ENCODE peak calls at places on chromosome 5, in seven cellular contexts. C, V, Q, W, Y, X and G are unnamed samples.
A peak's percentile ranks its signal among the peaks of the same experiment; 100 is the strongest.

GRCh38 chr5:134948929-134949328 is 18.8 kb upstream of the CATSPER3 start:
- DNase-seq in C (no peak), V (no peak), Q (no peak), W (no peak), Y (no peak), X (no peak), G (peak; percentile 5)

GRCh38 chr5:68287976-68288755 is 72.6 kb downstream of the PIK3R1 start:
- DNase-seq in C (peak; percentile 44), V (peak; percentile 79), Q (peak; percentile 91), W (peak; percentile 88), Y (peak; percentile 32), X (peak; percentile 88), G (no peak)

GRCh38 chr5:88842784-88843183 is 40.2 kb downstream of the MEF2C start:
- DNase-seq in C (no peak), V (no peak), Q (no peak), W (no peak), Y (no peak), X (no peak), G (no peak)

GRCh38 chr5:168467755-168468280 is 18.5 kb upstream of the RARS1 start:
- DNase-seq in C (no peak), V (no peak), Q (no peak), W (no peak), Y (no peak), X (no peak), G (no peak)

GRCh38 chr5:146744358-146744757 is 134.2 kb downstream of the PPP2R2B start:
- DNase-seq in C (no peak), V (no peak), Q (no peak), W (no peak), Y (no peak), X (no peak), G (no peak)

GRCh38 chr5:114055810-114056476 is 305.9 kb upstream of the KCNN2 start:
- DNase-seq in C (no peak), V (no peak), Q (no peak), W (peak; percentile 13), Y (no peak), X (peak; percentile 6), G (no peak)

GRCh38 chr5:765948-766631 is 18.4 kb downstream of the ZDHHC11B start:
- DNase-seq in C (no peak), V (no peak), Q (peak; percentile 36), W (no peak), Y (no peak), X (no peak), G (no peak)

GRCh38 chr5:97102010-97102470 is 40.4 kb downstream of the LIX1 start:
- DNase-seq in C (no peak), V (no peak), Q (no peak), W (peak; percentile 43), Y (no peak), X (no peak), G (no peak)

DNA sequence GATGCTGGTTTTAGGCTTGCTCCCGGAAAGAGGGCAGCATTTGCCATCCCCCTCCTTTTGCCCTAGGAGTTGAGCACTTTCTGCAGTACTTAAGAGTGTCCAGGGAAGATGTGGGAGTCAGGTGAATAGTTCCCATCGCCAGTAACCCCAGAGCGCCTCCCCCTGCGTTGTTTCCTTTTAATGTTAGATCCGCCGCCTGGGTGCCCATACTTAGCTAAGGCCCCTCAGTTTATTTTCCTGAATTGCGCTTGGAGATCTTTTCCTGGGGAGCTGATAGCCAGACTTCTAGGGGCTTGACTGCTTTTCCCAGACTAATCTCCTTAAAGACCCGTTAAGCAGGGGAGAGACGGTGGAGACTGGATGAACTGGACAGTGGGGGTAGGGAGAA is 377 bp upstream of the PCDHAC2 start:
- DNase-seq in C (no peak), V (no peak), Q (no peak), W (peak; percentile 19), Y (peak; percentile 24), X (no peak), G (no peak)
- H3K4me3 ChIP-seq in C (peak overlapping the region; percentile 62), V (no peak overlapping the region), Q (peak overlapping the region; percentile 54), W (peak overlapping the region; percentile 95), Y (peak overlapping the region; percentile 53), X (peak overlapping the region; percentile 24), G (peak overlapping the region; percentile 43)

DNA sequence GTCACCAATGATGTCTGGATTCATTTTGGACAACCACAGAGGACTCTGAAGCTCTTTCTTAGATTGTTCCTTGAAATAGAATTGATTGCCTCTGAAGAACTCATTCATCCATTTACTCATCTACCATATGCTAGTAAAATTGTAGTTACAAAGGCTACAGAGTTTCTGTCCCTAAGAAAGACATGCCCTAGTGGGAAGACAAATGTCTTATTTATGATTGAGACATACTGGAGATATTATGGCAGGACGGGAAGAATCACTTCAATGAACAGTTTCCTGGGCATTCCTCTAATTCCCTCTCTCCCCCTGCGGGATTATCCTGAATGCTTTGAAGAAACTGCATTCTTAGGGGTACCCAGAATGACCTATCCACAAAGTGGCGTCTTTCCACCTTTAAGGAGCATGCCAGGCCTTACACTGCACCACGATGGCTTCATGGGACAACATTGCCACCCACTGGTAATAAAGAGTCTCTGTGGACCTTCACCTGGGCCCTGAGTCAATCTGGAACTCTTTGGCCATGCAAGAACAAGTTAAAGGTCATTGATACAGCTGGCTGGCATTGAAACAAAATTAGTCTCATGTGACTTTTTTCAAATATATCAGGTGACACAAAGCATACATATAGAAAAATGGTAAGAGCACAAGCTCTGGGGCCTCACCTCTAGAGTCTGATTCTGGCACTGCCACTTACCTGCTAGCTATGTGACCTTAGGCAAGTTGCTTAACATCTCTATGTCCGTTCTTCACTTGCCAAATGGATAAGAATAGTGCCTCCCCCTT is 32.1 kb downstream of the ANKRD55 start:
- DNase-seq in C (peak; percentile 70), V (no peak), Q (peak; percentile 82), W (peak; percentile 85), Y (peak; percentile 90), X (peak; percentile 72), G (peak; percentile 57)
- TF ChIP-seq CTCF in C (peak; percentile 83), V (peak; percentile 53), Q (peak; percentile 86), W (peak; percentile 73), Y (peak; percentile 93), X (peak; percentile 92), G (peak; percentile 74)

DNA sequence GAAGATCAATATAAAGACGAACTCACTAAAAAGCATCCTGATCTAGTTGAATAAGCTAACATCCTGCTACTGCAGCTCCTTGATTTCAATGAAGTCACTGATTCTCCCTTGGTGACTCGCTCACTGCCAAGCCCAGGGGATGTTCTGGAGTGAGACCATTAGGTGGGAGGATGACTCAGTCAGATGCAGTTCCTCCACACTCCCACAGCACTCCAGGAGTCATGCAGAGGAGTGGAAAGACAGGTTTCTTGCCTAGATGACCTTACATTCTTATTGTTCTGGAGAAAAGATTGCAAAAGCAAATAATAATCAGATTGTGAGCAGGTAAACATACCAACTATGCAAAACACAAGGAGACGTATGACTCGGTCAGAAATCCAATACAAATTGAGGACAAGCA is 15.3 kb downstream of the GCNT4 start:
- DNase-seq in C (peak; percentile 49), V (no peak), Q (no peak), W (peak; percentile 84), Y (peak; percentile 48), X (peak; percentile 14), G (no peak)
- H3K4me3 ChIP-seq in C (no peak overlapping the region), V (no peak overlapping the region), Q (no peak overlapping the region), W (no peak overlapping the region), Y (no peak overlapping the region), X (no peak overlapping the region), G (no peak overlapping the region)

DNA sequence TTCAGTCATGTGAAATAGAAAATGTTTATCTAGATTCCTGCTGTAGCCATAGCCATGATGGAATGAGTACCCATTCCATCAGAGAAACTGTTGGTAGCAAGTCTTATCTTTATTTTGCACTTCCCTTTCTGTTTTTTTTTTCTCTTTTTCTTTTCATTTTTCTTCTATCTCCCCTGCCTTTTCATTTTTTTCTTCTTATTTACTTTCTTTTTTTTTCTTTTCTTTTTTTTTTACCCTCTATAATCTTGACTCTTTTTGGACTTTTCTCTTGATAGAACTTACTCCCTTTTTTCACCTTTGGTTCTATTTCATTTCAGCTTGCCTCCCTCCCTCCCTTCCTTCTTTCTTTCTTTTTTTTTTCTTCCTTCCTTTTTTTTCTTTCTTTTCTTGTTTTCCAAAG is 15.4 kb downstream of the SLC25A46 start:
- DNase-seq in C (no peak), V (no peak), Q (no peak), W (no peak), Y (no peak), X (no peak), G (no peak)
- TF ChIP-seq CTCF in C (no peak), V (no peak), Q (no peak), W (no peak), Y (no peak), X (no peak), G (no peak)

DNA sequence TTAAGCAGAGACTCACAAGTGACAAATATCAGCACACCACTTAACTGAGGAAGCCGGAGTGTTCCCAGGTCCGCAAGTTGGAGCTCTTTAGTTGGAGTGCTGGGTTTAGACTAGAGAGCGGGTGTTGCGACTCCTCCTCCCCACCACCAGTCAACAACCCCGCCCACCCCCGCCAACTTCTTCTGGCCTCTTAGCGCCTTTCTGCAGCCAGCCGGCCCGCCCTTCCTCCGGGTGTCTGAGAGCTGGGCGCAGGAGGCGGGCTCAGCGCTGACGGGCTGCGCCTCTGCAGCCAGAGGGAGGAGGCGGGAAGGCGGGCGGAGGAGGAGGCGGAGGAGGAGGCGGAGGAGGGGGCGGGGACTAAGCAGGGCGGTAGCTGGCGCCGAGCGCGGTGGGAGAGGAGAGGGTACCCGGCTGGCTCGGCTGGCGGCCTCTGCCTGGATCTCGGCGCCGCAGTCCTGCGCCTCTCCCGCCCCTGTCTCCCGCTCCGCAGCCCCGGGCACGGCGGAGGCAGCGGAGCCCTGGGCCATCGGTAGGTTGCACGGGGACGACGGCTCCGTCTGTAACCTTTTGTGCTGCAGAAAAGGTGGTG is at the start of gene MACIR:
- DNase-seq in C (peak; percentile 97), V (peak; percentile 99), Q (peak; percentile 96), W (peak; percentile 98), Y (peak; percentile 98), X (peak; percentile 99), G (peak; percentile 95)
- H3K4me3 ChIP-seq in C (peak within 1 kb of the TSS; percentile 90), V (peak within 1 kb of the TSS; percentile 79), Q (peak within 1 kb of the TSS; percentile 72), W (peak within 1 kb of the TSS; percentile 49), Y (peak within 1 kb of the TSS; percentile 90), X (peak within 1 kb of the TSS; percentile 89), G (peak within 1 kb of the TSS; percentile 94)